ENCODE peak calls at places on chromosomes 4 and X, in nine cellular contexts. K is kidney epithelial cell; D is GM23248; A is adrenal gland; Z is CD8-positive, alpha-beta memory T cell; H is H7; E is transverse colon; F is suprapubic skin; W is HCT116. M is an unnamed sample.

GRCh38 chrX:135410861-135411627 is 10.7 kb upstream of the SMIM10L2A start:
- DNase-seq in D (no peak), H (no peak), W (no peak), F (no peak), Z (no peak), A (no peak), K (no peak), E (no peak), M (no peak)

GRCh38 chr4:52192697-52193096 is 141.6 kb downstream of the SPATA18 start:
- DNase-seq in F (no peak), D (peak; percentile 59), Z (no peak), E (no peak), A (no peak), W (no peak), K (peak; percentile 14), H (no peak), M (no peak)

GRCh38 chr4:85748654-85749053 is 273.7 kb downstream of the ARHGAP24 start:
- DNase-seq in H (no peak), Z (no peak), F (no peak), E (no peak), A (no peak), W (no peak), D (peak; percentile 30), K (no peak), M (no peak)

GRCh38 chrX:46381630-46382029 is 163.6 kb downstream of the ZNF674 start:
- DNase-seq in A (no peak), E (peak; percentile 12), F (no peak), D (peak; percentile 35), Z (no peak), H (no peak), W (peak; percentile 8), K (no peak), M (no peak)

GRCh38 chr4:158826882-158827281 is 58.1 kb downstream of the FNIP2 start:
- DNase-seq in W (no peak), F (no peak), H (no peak), E (peak; percentile 55), A (no peak), K (peak; percentile 65), D (no peak), Z (no peak), M (peak; percentile 77)

GRCh38 chr4:168109527-168109926 is 17.2 kb downstream of the ANXA10 start:
- DNase-seq in D (no peak), F (no peak), H (no peak), E (no peak), A (no peak), Z (no peak), W (no peak), K (no peak), M (no peak)

GRCh38 chr4:17512973-17513665 is 1.2 kb upstream of the QDPR start:
- DNase-seq in E (no peak), K (no peak), A (no peak), F (no peak), W (no peak), H (no peak), Z (no peak), D (no peak), M (no peak)

GRCh38 chr4:181578911-181579310 is 664.3 kb upstream of the TENM3 start:
- DNase-seq in K (no peak), D (no peak), A (no peak), E (no peak), Z (no peak), F (no peak), W (no peak), H (no peak), M (no peak)

GRCh38 chr4:73575667-73576066 is 44.6 kb downstream of the RASSF6 start:
- DNase-seq in K (no peak), Z (no peak), H (no peak), D (no peak), E (no peak), W (no peak), A (no peak), F (no peak), M (no peak)

GRCh38 chr4:140061194-140061593 is 92.8 kb downstream of the MAML3 start:
- DNase-seq in D (no peak), K (no peak), F (no peak), H (no peak), W (no peak), Z (no peak), A (no peak), E (no peak), M (peak; percentile 77)

GRCh38 chr4:119695216-119695615 is 66.6 kb upstream of the PDE5A start:
- DNase-seq in K (no peak), A (no peak), D (no peak), F (no peak), W (no peak), Z (no peak), H (no peak), E (no peak), M (no peak)

GRCh38 chr4:27084685-27085356 is 224.2 kb downstream of the STIM2 start:
- DNase-seq in D (peak; percentile 26), H (peak; percentile 75), W (no peak), K (no peak), A (peak; percentile 45), F (no peak), Z (no peak), E (peak; percentile 13), M (peak; percentile 29)

DNA sequence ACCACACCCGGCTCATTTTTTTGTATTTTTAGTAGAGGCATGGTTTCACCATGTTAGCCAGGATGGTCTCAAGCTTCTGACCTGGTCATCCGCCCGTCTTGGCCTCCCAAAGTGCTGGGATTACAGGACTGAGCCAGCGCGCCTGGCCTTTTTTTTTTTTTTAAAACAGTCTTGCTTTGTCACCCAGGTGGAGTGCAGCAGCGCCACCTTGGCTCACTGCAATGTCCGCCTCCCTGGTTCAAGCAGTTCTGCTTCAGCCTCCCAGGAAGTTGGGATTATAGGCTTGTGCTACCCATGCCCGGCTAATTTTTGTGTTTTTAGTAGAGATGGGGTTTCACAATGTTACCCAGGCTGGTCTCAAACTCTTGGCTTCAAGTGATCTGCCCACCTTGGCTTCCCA is 28.9 kb downstream of the ZFX start:
- DNase-seq in H (no peak), Z (no peak), D (no peak), F (no peak), W (no peak), A (no peak), K (no peak), E (no peak), M (no peak)
- H3K36me3 ChIP-seq in H (peaks cover 9% of the 10 kb centered on the region), Z (peaks cover 4% of the 10 kb centered on the region), D (peaks cover 9% of the 10 kb centered on the region), F (peaks cover 37% of the 10 kb centered on the region), W (peaks cover 4% of the 10 kb centered on the region), A (peaks cover 55% of the 10 kb centered on the region), K (peaks cover 3% of the 10 kb centered on the region), E (no peaks in the 10 kb centered on the region), M (peaks cover 12% of the 10 kb centered on the region)

DNA sequence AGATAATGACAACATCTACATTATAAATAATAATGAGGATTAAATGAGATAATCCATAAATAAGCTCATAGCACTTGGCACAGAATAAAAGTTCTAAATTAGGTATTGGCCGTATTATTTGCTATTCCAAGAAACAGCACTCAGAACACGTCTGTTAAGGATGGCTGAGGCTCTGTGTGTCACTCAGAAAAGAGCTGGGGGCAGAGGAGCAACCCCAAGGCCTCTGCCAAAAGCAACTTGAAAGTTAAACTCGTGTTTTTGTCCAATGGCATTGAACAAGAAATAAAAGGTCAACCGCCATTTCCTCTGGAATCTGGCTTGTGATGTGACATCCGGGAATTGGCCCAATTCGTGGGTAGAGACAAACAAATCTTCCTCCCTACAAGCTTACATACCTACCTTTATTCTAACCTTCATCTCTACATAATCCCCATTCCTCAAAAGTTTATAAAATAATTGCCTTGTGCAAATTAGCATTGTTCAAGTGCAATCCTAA is 42.3 kb upstream of the FAM241A start:
- DNase-seq in K (no peak), W (no peak), D (no peak), Z (no peak), F (no peak), A (peak; percentile 9), H (no peak), E (no peak), M (no peak)
- H3K36me3 ChIP-seq in K (no peaks in the 10 kb centered on the region), W (no peaks in the 10 kb centered on the region), D (no peaks in the 10 kb centered on the region), Z (no peaks in the 10 kb centered on the region), F (no peaks in the 10 kb centered on the region), A (no peaks in the 10 kb centered on the region), H (no peaks in the 10 kb centered on the region), E (no peaks in the 10 kb centered on the region), M (no peaks in the 10 kb centered on the region)

GRCh38 chr4:137529432-137529831 is 2.9 kb downstream of the PCDH18 start:
- DNase-seq in D (no peak), Z (no peak), H (no peak), W (no peak), A (no peak), E (no peak), F (no peak), K (no peak), M (no peak)

GRCh38 chr4:137526681-137527080 is 5.6 kb downstream of the PCDH18 start:
- DNase-seq in D (peak; percentile 52), A (no peak), H (no peak), W (no peak), F (no peak), K (no peak), Z (no peak), E (no peak), M (no peak)

GRCh38 chr4:137521053-137521452 is 11.2 kb downstream of the PCDH18 start:
- DNase-seq in W (no peak), E (no peak), F (no peak), D (no peak), K (no peak), A (no peak), Z (no peak), H (no peak), M (no peak)

GRCh38 chr4:137523329-137523728 is 9.0 kb downstream of the PCDH18 start:
- DNase-seq in F (no peak), W (no peak), E (no peak), H (no peak), K (no peak), Z (no peak), D (no peak), A (no peak), M (no peak)

GRCh38 chr4:137524642-137525384 is 7.5 kb downstream of the PCDH18 start:
- DNase-seq in A (no peak), W (no peak), H (no peak), F (no peak), Z (no peak), D (peak; percentile 79), K (no peak), E (no peak), M (no peak)
- H3K36me3 ChIP-seq in A (no peaks in the 10 kb centered on the region), W (no peaks in the 10 kb centered on the region), H (peaks cover 23% of the 10 kb centered on the region), F (peaks cover 7% of the 10 kb centered on the region), Z (no peaks in the 10 kb centered on the region), D (peaks cover 92% of the 10 kb centered on the region), K (peaks cover 1% of the 10 kb centered on the region), E (no peaks in the 10 kb centered on the region), M (no peaks in the 10 kb centered on the region)

DNA sequence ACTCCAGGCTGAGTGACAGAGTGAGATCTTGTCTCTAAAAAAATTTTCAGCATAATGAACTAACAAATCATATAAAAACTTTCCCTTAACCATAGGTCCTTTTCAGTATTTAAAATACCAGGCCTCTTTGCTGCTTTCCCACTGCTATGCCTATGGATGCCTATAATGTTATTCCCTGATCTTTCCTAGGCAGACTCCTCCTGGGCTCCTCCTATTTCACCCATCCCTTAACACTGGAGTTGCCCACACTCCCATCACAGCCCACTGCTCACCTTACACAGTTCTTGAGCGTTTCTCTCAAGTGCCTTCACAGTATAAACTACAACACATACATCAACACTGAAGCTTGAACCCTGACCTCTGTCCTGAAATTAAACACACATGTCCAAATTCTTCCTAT is 31.6 kb downstream of the PAPSS1 start:
- DNase-seq in F (no peak), A (no peak), W (no peak), D (no peak), H (no peak), E (no peak), K (no peak), Z (no peak), M (no peak)
- H3K36me3 ChIP-seq in F (peaks cover 33% of the 10 kb centered on the region), A (no peaks in the 10 kb centered on the region), W (no peaks in the 10 kb centered on the region), D (peaks cover 8% of the 10 kb centered on the region), H (no peaks in the 10 kb centered on the region), E (peaks cover 5% of the 10 kb centered on the region), K (no peaks in the 10 kb centered on the region), Z (no peaks in the 10 kb centered on the region), M (no peaks in the 10 kb centered on the region)